ENCODE peak calls at places on chromosomes 16 and 17, in eight cellular contexts. O is esophagus squamous epithelium, Y is left lung, F is choroid plexus epithelial cell, L is fibroblast of mammary gland, J is MM.1S, K is brain microvascular endothelial cell, M is astrocyte of the spinal cord. C is an unnamed sample.

GRCh38 chr17:14393723-14394122 is 92.8 kb downstream of the HS3ST3B1 start:
- DNase-seq in K (no peak), F (no peak), L (no peak), Y (no peak), J (no peak), M (no peak), O (no peak), C (no peak)

GRCh38 chr16:89489040-89489721 is 1.2 kb downstream of the ANKRD11 start:
- DNase-seq in K (peak; percentile 91), Y (peak; percentile 94), O (peak; percentile 64), M (peak; percentile 92), J (peak; percentile 81), L (peak; percentile 96), F (peak; percentile 97), C (peak; percentile 98)

GRCh38 chr17:46736100-46736499 is 82.4 kb downstream of the WNT3 start:
- DNase-seq in Y (no peak), O (no peak), L (no peak), F (no peak), M (no peak), J (no peak), K (no peak), C (no peak)

GRCh38 chr17:34820922-34821321 is 140.3 kb downstream of the CCT6B start:
- DNase-seq in K (no peak), J (no peak), M (no peak), Y (no peak), O (no peak), F (no peak), L (no peak), C (no peak)

GRCh38 chr16:89581045-89581695 is 5.6 kb downstream of the CPNE7 start:
- DNase-seq in Y (no peak), F (peak; percentile 99), L (peak; percentile 99), M (peak; percentile 98), J (no peak), O (no peak), K (peak; percentile 99), C (peak; percentile 96)

GRCh38 chr17:17223736-17224135 is 13.2 kb downstream of the FLCN start:
- DNase-seq in M (no peak), L (no peak), J (no peak), K (no peak), O (no peak), F (no peak), Y (no peak), C (no peak)

GRCh38 chr16:67547423-67548264 is 14.7 kb upstream of the CTCF start:
- DNase-seq in M (no peak), F (no peak), J (peak; percentile 95), K (no peak), Y (no peak), L (no peak), O (no peak), C (no peak)

GRCh38 chr16:77833906-77834599 is 45.7 kb downstream of the VAT1L start:
- DNase-seq in M (peak; percentile 83), O (no peak), L (peak; percentile 32), K (peak; percentile 81), F (peak; percentile 77), Y (no peak), J (no peak), C (peak; percentile 92)

GRCh38 chr17:496761-497586 is 144.4 kb upstream of the RPH3AL start:
- DNase-seq in M (no peak), K (no peak), J (peak; percentile 33), Y (no peak), L (peak; percentile 24), O (no peak), F (peak; percentile 26), C (peak; percentile 51)

GRCh38 chr16:8611886-8612595 is 9.5 kb upstream of the METTL22 start:
- DNase-seq in F (peak; percentile 60), Y (no peak), K (peak; percentile 43), J (no peak), M (peak; percentile 13), O (no peak), L (peak; percentile 54), C (no peak)

GRCh38 chr16:2700786-2701185 is 18.5 kb downstream of the KCTD5 start:
- DNase-seq in J (no peak), Y (peak; percentile 54), O (no peak), K (no peak), L (no peak), M (no peak), F (no peak), C (no peak)

GRCh38 chr17:41500131-41500911 is 5.1 kb downstream of the KRT13 start:
- DNase-seq in K (peak; percentile 57), Y (no peak), O (no peak), L (peak; percentile 65), M (peak; percentile 15), J (no peak), F (peak; percentile 30), C (peak; percentile 41)

GRCh38 chr16:82936941-82937551 is 310.3 kb downstream of the CDH13 start:
- DNase-seq in M (peak; percentile 85), Y (no peak), J (no peak), O (no peak), L (peak; percentile 5), K (peak; percentile 89), F (peak; percentile 83), C (peak; percentile 26)

GRCh38 chr17:12421646-12422306 is 243.9 kb upstream of the MYOCD start:
- DNase-seq in O (no peak), L (no peak), K (no peak), Y (no peak), M (no peak), J (no peak), F (no peak), C (no peak)

GRCh38 chr17:11369570-11369969 is 128.6 kb downstream of the SHISA6 start:
- DNase-seq in K (no peak), O (no peak), L (no peak), M (no peak), J (no peak), Y (no peak), F (no peak), C (no peak)

GRCh38 chr16:78292726-78293380 is 193.4 kb downstream of the WWOX start:
- DNase-seq in L (no peak), J (no peak), K (no peak), Y (no peak), O (no peak), M (no peak), F (no peak), C (no peak)

GRCh38 chr17:33751702-33752065 is 458.6 kb upstream of the ASIC2 start:
- DNase-seq in L (no peak), J (no peak), F (no peak), M (no peak), Y (no peak), O (no peak), K (no peak), C (no peak)

GRCh38 chr16:15970202-15970601 is 20.8 kb downstream of the ABCC1 start:
- DNase-seq in L (no peak), Y (no peak), K (no peak), J (no peak), M (no peak), F (no peak), O (no peak), C (no peak)

GRCh38 chr17:61402978-61403845 is 3.6 kb downstream of the TBX2 start:
- DNase-seq in J (no peak), K (peak; percentile 43), Y (peak; percentile 71), F (peak; percentile 41), L (no peak), M (no peak), O (no peak), C (no peak)

GRCh38 chr17:61203765-61204164 is 195.9 kb upstream of the TBX2 start:
- DNase-seq in M (no peak), Y (no peak), L (no peak), O (no peak), F (peak; percentile 19), J (no peak), K (no peak), C (no peak)

DNA sequence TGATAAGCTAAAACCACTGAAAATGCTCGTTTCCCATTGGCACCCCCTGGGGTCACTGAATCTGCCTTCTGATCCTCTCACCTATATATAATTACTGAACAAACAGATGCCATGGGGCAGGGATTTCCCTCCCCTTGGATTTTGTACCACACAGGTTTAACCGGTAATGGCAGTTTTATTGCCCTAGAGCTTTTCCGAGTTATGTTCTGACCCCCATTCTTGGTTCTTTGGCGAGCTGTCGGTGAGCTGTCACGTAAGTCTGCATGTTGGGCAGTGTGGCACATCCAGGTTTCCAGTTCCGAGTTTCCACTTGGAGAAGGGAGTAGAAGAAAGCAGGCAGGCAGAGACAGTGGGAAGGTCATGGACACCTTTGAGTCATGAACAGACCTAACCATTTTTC is 7.1 kb downstream of the TMEM97 start:
- DNase-seq in J (no peak), K (no peak), Y (no peak), F (no peak), L (no peak), M (no peak), O (no peak), C (no peak)
- H3K4me3 ChIP-seq in J (no peak overlapping the region), K (no peak overlapping the region), Y (no peak overlapping the region), F (no peak overlapping the region), L (no peak overlapping the region), M (no peak overlapping the region), O (no peak overlapping the region), C (no peak overlapping the region)

GRCh38 chr17:42676424-42677011 is at the start of gene PLEKHH3:
- DNase-seq in Y (no peak), J (peak; percentile 9), L (no peak), M (no peak), K (no peak), F (no peak), O (no peak), C (no peak)
- TF ChIP-seq CTCF in Y (no peak), J (no peak), L (no peak), M (no peak), K (peak; percentile 14), F (peak; percentile 26), O (no peak), C (peak; percentile 25)

DNA sequence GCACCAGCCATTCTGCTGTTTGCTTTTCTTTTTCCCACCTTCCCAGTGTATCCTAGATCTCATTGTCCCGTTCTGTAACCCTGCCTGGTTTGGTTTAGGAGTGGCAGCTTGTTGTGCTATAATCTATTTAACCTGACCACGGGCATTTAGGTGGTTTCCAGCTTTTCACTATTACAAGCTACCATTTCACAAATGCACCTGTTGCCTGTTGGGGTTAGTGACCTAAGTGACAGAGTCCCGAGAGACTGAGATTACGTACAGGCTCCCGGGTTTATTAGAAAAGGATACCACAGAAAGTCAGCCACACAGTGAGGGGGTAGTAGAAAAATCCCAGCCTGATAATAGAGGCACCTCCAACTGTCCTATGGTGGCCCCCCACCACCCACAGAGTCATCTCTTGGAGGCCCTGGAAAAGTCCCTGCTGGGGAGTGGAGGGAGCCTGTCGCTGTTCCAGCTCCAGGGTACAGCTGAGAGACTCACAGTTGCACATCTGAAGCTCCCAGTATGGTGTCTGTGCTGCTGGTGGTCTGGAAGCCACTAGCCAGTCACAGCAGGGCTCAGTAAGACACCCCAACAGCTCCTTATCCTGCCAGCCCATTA is 21.2 kb downstream of the CLEC16A start:
- DNase-seq in L (no peak), F (no peak), Y (no peak), K (no peak), J (peak; percentile 95), O (no peak), M (no peak), C (no peak)
- H3K4me3 ChIP-seq in L (no peak overlapping the region), F (no peak overlapping the region), Y (no peak overlapping the region), K (no peak overlapping the region), J (peak overlapping the region; percentile 33), O (no peak overlapping the region), M (no peak overlapping the region), C (no peak overlapping the region)

DNA sequence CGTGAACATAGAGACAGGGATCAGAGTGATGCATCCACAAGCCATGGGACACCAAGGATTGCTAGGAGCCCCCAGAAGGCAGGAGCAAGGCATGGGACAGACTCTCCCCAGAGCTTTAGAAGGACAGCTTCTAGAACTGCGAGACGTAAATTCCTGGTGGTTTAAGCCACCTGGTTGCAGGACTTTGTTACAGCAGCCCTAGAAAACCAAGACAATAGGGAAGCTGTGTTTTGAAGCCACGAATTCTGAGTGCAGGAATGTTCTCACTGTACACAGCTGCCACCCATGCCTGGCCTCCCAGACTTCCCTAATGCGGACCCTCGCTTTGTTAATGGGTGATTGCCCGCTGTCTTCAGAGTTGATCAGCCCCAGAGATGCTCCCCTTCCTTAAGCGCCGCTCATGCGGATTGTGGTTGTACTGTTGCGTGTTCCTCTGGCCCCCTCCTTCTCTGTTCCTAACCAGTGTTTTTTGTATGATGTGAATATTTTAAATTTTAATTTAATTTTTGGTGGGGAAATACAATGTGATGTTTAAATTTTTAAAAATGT is 177.1 kb downstream of the MSI2 start:
- DNase-seq in J (no peak), L (no peak), O (no peak), K (no peak), Y (no peak), F (no peak), M (no peak), C (no peak)
- TF ChIP-seq CTCF in J (no peak), L (no peak), O (no peak), K (no peak), Y (no peak), F (no peak), M (no peak), C (no peak)